ENCODE peak calls at places on chromosomes 3 and 15, in nine cellular contexts. M is nephron progenitor cell, Z is astrocyte of the spinal cord, H is dorsolateral prefrontal cortex, O is MCF 10A, L is WTC11, P is left lung, U is WERI-Rb-1, D is ovary. A is an unnamed sample.
A peak's percentile ranks its signal among the peaks of the same experiment; 100 is the strongest.

GRCh38 chr15:79248183-79248582 is 34.3 kb upstream of the ANKRD34C start:
- DNase-seq in P (no peak), U (no peak), Z (no peak), L (no peak), M (no peak), O (no peak), H (no peak), D (no peak), A (no peak)

GRCh38 chr3:25454411-25454927 is 26.4 kb downstream of the RARB start:
- DNase-seq in O (no peak), H (no peak), Z (no peak), U (no peak), D (no peak), L (no peak), M (no peak), P (no peak), A (no peak)

GRCh38 chr3:177201707-177202397 is 4.6 kb upstream of the TBL1XR1 start:
- DNase-seq in O (peak; percentile 94), M (no peak), D (no peak), U (no peak), P (no peak), L (no peak), H (no peak), Z (peak; percentile 58), A (no peak)

GRCh38 chr3:114383875-114384557 is 90.2 kb downstream of the TIGIT start:
- DNase-seq in H (peak; percentile 87), O (peak; percentile 76), D (peak; percentile 87), M (peak; percentile 70), L (peak; percentile 77), P (peak; percentile 68), Z (peak; percentile 89), U (peak; percentile 65), A (no peak)

GRCh38 chr3:142724682-142725351 is 983 bp downstream of the TRPC1 start:
- DNase-seq in O (peak; percentile 51), M (peak; percentile 66), U (peak; percentile 63), D (peak; percentile 62), H (peak; percentile 46), L (peak; percentile 75), P (peak; percentile 78), Z (peak; percentile 47), A (no peak)

GRCh38 chr3:161171113-161171512 is 50.0 kb upstream of the NMD3 start:
- DNase-seq in M (no peak), U (no peak), L (no peak), H (no peak), Z (peak; percentile 87), D (peak; percentile 22), P (no peak), O (peak; percentile 82), A (no peak)

GRCh38 chr3:132978464-132978863 is 59.7 kb upstream of the TMEM108 start:
- DNase-seq in U (no peak), M (no peak), D (no peak), P (no peak), Z (no peak), H (no peak), O (no peak), L (no peak), A (no peak)

GRCh38 chr3:165202995-165203394 is 6.8 kb upstream of the SLITRK3 start:
- DNase-seq in L (no peak), O (no peak), U (no peak), P (no peak), H (no peak), D (no peak), Z (no peak), M (no peak), A (no peak)

GRCh38 chr3:57150097-57150496 is 15.1 kb downstream of the IL17RD start:
- DNase-seq in O (no peak), Z (no peak), L (no peak), U (no peak), M (no peak), H (no peak), D (no peak), P (no peak), A (no peak)

GRCh38 chr15:91787198-91787597 is 66.3 kb upstream of the SLCO3A1 start:
- DNase-seq in P (no peak), H (no peak), Z (no peak), O (no peak), U (no peak), M (no peak), L (no peak), D (no peak), A (no peak)

GRCh38 chr15:63604281-63604680 is 7.1 kb downstream of the FBXL22 start:
- DNase-seq in H (no peak), Z (no peak), U (no peak), L (no peak), P (no peak), O (no peak), D (no peak), M (no peak), A (no peak)

GRCh38 chr3:125594581-125595011 is 701 bp downstream of the OSBPL11 start:
- DNase-seq in M (peak; percentile 41), Z (peak; percentile 29), U (peak; percentile 22), O (no peak), P (peak; percentile 78), D (peak; percentile 33), H (peak; percentile 5), L (no peak), A (no peak)

GRCh38 chr3:170703121-170703588 is 117.3 kb upstream of the SLC7A14 start:
- DNase-seq in Z (peak; percentile 89), H (no peak), P (no peak), O (no peak), M (no peak), D (no peak), U (no peak), L (no peak), A (no peak)

GRCh38 chr15:70437882-70438331 is 325.5 kb downstream of the UACA start:
- DNase-seq in Z (no peak), M (no peak), D (no peak), U (peak; percentile 93), H (no peak), O (peak; percentile 92), L (no peak), P (no peak), A (no peak)

GRCh38 chr15:75929799-75930565 is 26.3 kb downstream of the FBXO22 start:
- DNase-seq in M (no peak), H (peak; percentile 58), O (no peak), U (no peak), P (no peak), Z (no peak), D (no peak), L (no peak), A (no peak)

DNA sequence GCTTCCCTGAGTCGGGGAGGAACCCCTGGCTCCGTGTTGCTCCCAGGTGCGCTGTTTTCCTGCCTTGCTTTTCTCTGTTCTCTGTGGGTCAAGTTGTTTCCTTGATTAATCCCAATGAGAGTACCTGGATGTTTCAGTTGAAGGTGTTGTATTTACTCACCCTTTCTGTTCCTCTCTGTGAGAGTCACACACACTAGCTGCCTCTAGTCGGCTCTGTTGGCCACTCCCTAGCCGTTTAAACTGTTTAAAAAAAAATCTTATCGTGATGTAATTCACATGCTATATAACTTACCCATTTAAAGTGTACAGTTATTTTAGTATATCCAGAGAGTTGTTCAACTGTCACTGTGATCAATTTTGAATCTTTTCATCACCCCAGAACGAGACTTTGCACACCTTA is 74.0 kb downstream of the AKAP13 start:
- DNase-seq in D (no peak), H (no peak), P (no peak), L (no peak), O (no peak), M (no peak), Z (no peak), U (no peak), A (no peak)
- TF ChIP-seq CTCF in D (no peak), H (no peak), P (no peak), L (no peak), O (no peak), M (no peak), Z (no peak), U (peak; percentile 24), A (no peak)

GRCh38 chr3:153967260-153967659 is 153.9 kb upstream of the ARHGEF26 start:
- DNase-seq in U (no peak), L (no peak), O (no peak), M (no peak), P (no peak), Z (no peak), D (no peak), H (no peak), A (no peak)

GRCh38 chr3:153973722-153974121 is 147.5 kb upstream of the ARHGEF26 start:
- DNase-seq in P (no peak), U (no peak), L (no peak), D (no peak), Z (no peak), O (no peak), M (no peak), H (no peak), A (no peak)

GRCh38 chr3:153972862-153973261 is 148.3 kb upstream of the ARHGEF26 start:
- DNase-seq in Z (no peak), O (no peak), D (no peak), L (no peak), U (no peak), P (no peak), M (no peak), H (no peak), A (no peak)

GRCh38 chr3:153970047-153970446 is 151.1 kb upstream of the ARHGEF26 start:
- DNase-seq in P (no peak), D (no peak), M (no peak), Z (no peak), U (no peak), L (no peak), O (no peak), H (no peak), A (no peak)

DNA sequence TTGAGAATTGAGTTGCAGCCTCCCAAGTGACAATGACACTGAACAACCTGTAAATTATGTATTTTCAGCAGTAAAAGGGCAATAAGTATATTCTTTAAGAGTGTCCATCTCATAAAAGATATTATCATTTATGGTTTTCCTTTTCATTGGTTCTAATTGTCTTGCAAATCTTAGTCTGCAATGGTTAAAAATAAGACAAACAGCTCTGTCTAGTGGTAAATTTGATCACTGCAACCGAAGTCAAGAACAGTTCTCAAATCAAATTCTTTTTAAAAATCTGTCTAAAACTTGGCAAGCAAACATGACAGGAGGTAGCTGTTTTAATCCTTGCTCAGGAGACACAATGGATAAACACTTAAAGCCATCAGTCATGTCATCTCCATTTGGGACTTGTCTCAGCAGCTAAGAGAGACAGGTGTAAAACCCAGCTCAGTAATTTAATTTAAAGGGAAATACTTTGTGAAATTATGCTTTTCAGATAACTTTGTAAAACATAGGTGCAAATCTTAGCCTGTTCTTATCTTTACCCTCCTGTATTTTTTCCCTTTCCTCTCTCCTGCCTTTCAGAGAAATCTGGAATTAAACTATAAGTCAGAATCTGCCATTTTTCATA is 150.3 kb upstream of the ARHGEF26 start:
- DNase-seq in Z (peak; percentile 44), L (no peak), O (peak; percentile 30), H (no peak), D (no peak), P (no peak), U (no peak), M (no peak), A (no peak)
- TF ChIP-seq CTCF in Z (peak; percentile 62), L (peak; percentile 15), O (peak; percentile 33), H (peak; percentile 24), D (no peak), P (no peak), U (peak; percentile 55), M (peak; percentile 55), A (no peak)

GRCh38 chr15:52112203-52112750 is 298 bp downstream of the BCL2L10 start:
- DNase-seq in P (no peak), M (no peak), H (peak; percentile 41), U (no peak), O (no peak), L (peak; percentile 66), Z (no peak), D (no peak), A (no peak)
- TF ChIP-seq CTCF in P (no peak), M (no peak), H (no peak), U (no peak), O (no peak), L (no peak), Z (no peak), D (no peak), A (no peak)

GRCh38 chr15:60787737-60788513 is 309.0 kb upstream of the ICE2 start:
- DNase-seq in O (peak; percentile 18), H (no peak), D (no peak), U (no peak), P (no peak), Z (no peak), L (peak; percentile 40), M (no peak), A (no peak)
- TF ChIP-seq CTCF in O (peak; percentile 34), H (no peak), D (no peak), U (peak; percentile 53), P (no peak), Z (peak; percentile 51), L (peak; percentile 62), M (no peak), A (no peak)